ENCODE peak calls at places on chromosomes 11 and 22, in ten cellular contexts. E, R, H, A, L, K, P, V, C and I are unnamed samples. For H3K9me3, the result is how much of the 10 kb centered on the place peaks cover.

GRCh38 chr11:71086687-71087258 is 165.6 kb downstream of the SHANK2 start:
- DNase-seq in R (no peak), H (no peak), K (no peak), P (peak), A (no peak), E (peak), L (no peak), C (peak), V (no peak), I (no peak)

GRCh38 chr11:5368502-5369043 is 15.0 kb upstream of the OR51M1 start:
- DNase-seq in P (no peak), V (no peak), H (no peak), A (no peak), K (no peak), E (no peak), L (no peak), C (no peak), R (no peak), I (no peak)

GRCh38 chr11:73625690-73626318 is 20.6 kb upstream of the PLEKHB1 start:
- DNase-seq in V (peak), L (peak), K (peak), C (peak), A (peak), P (peak), H (peak), E (peak), R (peak), I (peak)

GRCh38 chr11:85893378-85893777 is 38.2 kb downstream of the CCDC83 start:
- DNase-seq in V (no peak), C (no peak), A (no peak), P (no peak), R (no peak), L (no peak), H (no peak), K (no peak), E (no peak), I (no peak)

GRCh38 chr11:69040581-69041260 is 8.0 kb upstream of the TPCN2 start:
- DNase-seq in H (no peak), R (no peak), C (peak), P (no peak), A (peak), L (peak), K (no peak), V (no peak), E (peak), I (no peak)

GRCh38 chr11:81869337-81870065 is 864.2 kb downstream of the FAM181B start:
- DNase-seq in P (peak), C (no peak), L (no peak), V (no peak), R (no peak), K (peak), H (peak), A (peak), E (peak), I (peak)

GRCh38 chr11:46049325-46049860 is 71.9 kb downstream of the PHF21A start:
- DNase-seq in A (no peak), V (no peak), P (no peak), E (no peak), L (no peak), K (no peak), R (no peak), H (no peak), C (no peak), I (no peak)

GRCh38 chr11:112270551-112271180 is 10.0 kb upstream of the PLET1 start:
- DNase-seq in A (no peak), R (no peak), E (no peak), P (peak), L (no peak), H (no peak), C (no peak), K (no peak), V (no peak), I (no peak)

GRCh38 chr11:60305906-60306619 is 21.0 kb upstream of the MS4A6E start:
- DNase-seq in H (no peak), L (no peak), C (no peak), A (no peak), P (no peak), K (no peak), E (peak), R (no peak), V (no peak), I (no peak)

GRCh38 chr11:78031629-78032028 is 8.6 kb upstream of the KCTD14 start:
- DNase-seq in C (no peak), V (no peak), H (no peak), K (no peak), E (no peak), R (no peak), P (no peak), A (no peak), L (no peak), I (no peak)

GRCh38 chr11:79129702-79130101 is 311.1 kb downstream of the TENM4 start:
- DNase-seq in C (no peak), E (no peak), V (no peak), A (no peak), H (no peak), R (no peak), L (no peak), P (no peak), K (no peak), I (no peak)

GRCh38 chr11:40125054-40125453 is 1334.4 kb downstream of the LRRC4C start:
- DNase-seq in A (peak), L (no peak), E (no peak), R (no peak), H (no peak), C (no peak), P (no peak), K (no peak), V (no peak), I (no peak)

GRCh38 chr11:61683961-61684869 is 4.0 kb downstream of the DAGLA start:
- DNase-seq in A (peak), C (peak), L (no peak), P (peak), R (no peak), V (no peak), E (peak), H (no peak), K (no peak), I (no peak)

GRCh38 chr11:1546536-1547466 is 25.3 kb downstream of the DUSP8 start:
- DNase-seq in K (peak), P (peak), L (no peak), R (peak), H (no peak), E (peak), C (peak), A (peak), V (no peak), I (peak)

GRCh38 chr11:124108158-124108557 is 7.1 kb upstream of the VWA5A start:
- DNase-seq in C (peak), L (no peak), E (peak), P (peak), K (no peak), H (no peak), A (peak), V (no peak), R (no peak), I (no peak)

GRCh38 chr11:86515297-86516094 is 140.8 kb downstream of the CCDC81 start:
- DNase-seq in E (peak), A (peak), P (no peak), K (no peak), L (peak), C (peak), V (no peak), H (no peak), R (no peak), I (no peak)

GRCh38 chr11:19187101-19187500 is 14.7 kb downstream of the CSRP3 start:
- DNase-seq in P (no peak), H (no peak), E (peak), V (no peak), C (peak), L (no peak), K (no peak), A (peak), R (no peak), I (no peak)

GRCh38 chr11:116073854-116074837 is 569.9 kb upstream of the CADM1 start:
- DNase-seq in L (no peak), R (peak), A (peak), E (peak), H (no peak), V (no peak), K (no peak), P (peak), C (no peak), I (no peak)

GRCh38 chr11:3021125-3021524 is 29.0 kb upstream of the NAP1L4 start:
- DNase-seq in A (peak), V (no peak), L (no peak), C (peak), R (no peak), K (peak), H (no peak), E (peak), P (peak), I (peak)

GRCh38 chr22:39710380-39711117 is 140.0 kb downstream of the CACNA1I start:
- DNase-seq in P (peak), A (peak), H (no peak), R (peak), L (no peak), K (no peak), E (peak), C (no peak), V (no peak), I (no peak)

GRCh38 chr11:17612221-17613188 is 65.4 kb downstream of the OTOG start:
- DNase-seq in L (no peak), C (no peak), P (no peak), K (no peak), H (no peak), A (no peak), R (no peak), E (no peak), V (peak), I (no peak)

GRCh38 chr11:9260182-9261146 is 4.7 kb downstream of the DENND5A start:
- DNase-seq in V (no peak), R (no peak), P (no peak), K (peak), L (no peak), E (no peak), C (no peak), H (peak), A (no peak), I (no peak)

GRCh38 chr11:131476266-131476665 is 105.9 kb downstream of the NTM start:
- DNase-seq in L (no peak), V (no peak), K (no peak), E (no peak), P (no peak), H (no peak), R (no peak), A (no peak), C (no peak), I (no peak)

GRCh38 chr22:36910461-36910860 is 3.0 kb upstream of the CSF2RB start:
- DNase-seq in E (no peak), R (no peak), A (peak), L (no peak), V (no peak), H (no peak), C (no peak), P (no peak), K (no peak), I (no peak)

GRCh38 chr11:91133361-91133760 is 910.5 kb upstream of the CHORDC1 start:
- DNase-seq in H (no peak), L (no peak), V (no peak), C (peak), P (no peak), K (no peak), R (no peak), E (no peak), A (peak), I (no peak)

GRCh38 chr22:22248878-22249277 is 4.3 kb downstream of the VPREB1 start:
- DNase-seq in H (no peak), P (no peak), K (no peak), L (no peak), A (no peak), E (no peak), R (no peak), C (no peak), V (no peak), I (no peak)

GRCh38 chr11:16040151-16040550 is 316.2 kb downstream of the SOX6 start:
- DNase-seq in V (no peak), P (no peak), A (no peak), R (no peak), C (no peak), L (no peak), K (no peak), E (no peak), H (no peak), I (no peak)

GRCh38 chr11:8375932-8376331 is 112.3 kb upstream of the LMO1 start:
- DNase-seq in R (no peak), L (no peak), E (no peak), V (no peak), H (peak), K (no peak), P (no peak), C (no peak), A (no peak), I (no peak)

GRCh38 chr11:95519912-95520311 is 269.7 kb downstream of the FAM76B start:
- DNase-seq in K (no peak), V (no peak), L (no peak), H (no peak), E (no peak), P (no peak), A (no peak), C (no peak), R (no peak), I (no peak)

GRCh38 chr22:26573026-26573662 is 16.8 kb downstream of the TPST2 start:
- DNase-seq in E (peak), C (peak), H (peak), L (no peak), P (no peak), A (peak), V (peak), K (peak), R (peak), I (no peak)

GRCh38 chr22:27866136-27867091 is 52.6 kb downstream of the PITPNB start:
- DNase-seq in A (peak), P (peak), H (no peak), K (peak), V (no peak), C (peak), L (peak), R (peak), E (peak), I (no peak)

GRCh38 chr11:69008774-69009440 is 4.1 kb downstream of the MRGPRF start:
- DNase-seq in L (peak), K (peak), H (peak), V (peak), C (peak), E (peak), R (peak), P (peak), A (peak), I (no peak)

GRCh38 chr11:10934293-10934850 is 76.5 kb upstream of the ZBED5 start:
- DNase-seq in V (no peak), C (no peak), R (no peak), A (no peak), L (no peak), P (peak), E (no peak), H (no peak), K (no peak), I (no peak)

GRCh38 chr11:10640308-10640707 is 53.2 kb downstream of the IRAG1 start:
- DNase-seq in R (no peak), L (no peak), C (no peak), V (no peak), A (no peak), E (no peak), P (no peak), K (no peak), H (no peak), I (no peak)

GRCh38 chr11:29231991-29232390 is 784.8 kb downstream of the KCNA4 start:
- DNase-seq in E (peak), L (peak), P (no peak), H (no peak), A (peak), C (peak), V (no peak), K (no peak), R (no peak), I (no peak)

GRCh38 chr11:26896716-26897115 is 97.2 kb upstream of the FIBIN start:
- DNase-seq in A (peak), E (no peak), H (no peak), C (no peak), V (no peak), K (no peak), P (no peak), L (no peak), R (no peak), I (no peak)

DNA sequence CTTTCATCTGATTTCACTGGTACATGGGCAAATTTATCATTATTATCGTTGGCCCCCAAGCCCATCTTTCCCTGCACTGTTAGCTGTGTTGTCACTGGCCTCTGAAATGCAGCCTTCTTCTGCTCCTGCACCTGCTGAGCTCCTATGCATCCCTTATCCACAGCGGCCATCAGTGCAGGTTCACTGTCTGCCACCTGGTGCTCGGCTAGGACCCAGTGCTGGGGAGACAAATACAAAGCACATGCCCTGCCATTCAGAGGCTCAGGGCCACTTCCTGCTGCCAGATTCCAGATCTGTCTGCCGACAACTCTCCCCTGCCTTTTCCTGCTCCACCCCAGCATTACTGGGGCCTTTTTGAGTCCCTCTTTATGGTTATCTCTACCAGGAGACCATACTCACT is 1205.4 kb downstream of the TBC1D22A start:
- DNase-seq in C (no peak), K (no peak), A (no peak), L (no peak), R (no peak), H (no peak), P (no peak), E (no peak), V (no peak), I (no peak)
- TF ChIP-seq CTCF in C (no peak), K (no peak), A (no peak), L (no peak), R (no peak), H (no peak), P (no peak), E (no peak), V (no peak), I (no peak)

DNA sequence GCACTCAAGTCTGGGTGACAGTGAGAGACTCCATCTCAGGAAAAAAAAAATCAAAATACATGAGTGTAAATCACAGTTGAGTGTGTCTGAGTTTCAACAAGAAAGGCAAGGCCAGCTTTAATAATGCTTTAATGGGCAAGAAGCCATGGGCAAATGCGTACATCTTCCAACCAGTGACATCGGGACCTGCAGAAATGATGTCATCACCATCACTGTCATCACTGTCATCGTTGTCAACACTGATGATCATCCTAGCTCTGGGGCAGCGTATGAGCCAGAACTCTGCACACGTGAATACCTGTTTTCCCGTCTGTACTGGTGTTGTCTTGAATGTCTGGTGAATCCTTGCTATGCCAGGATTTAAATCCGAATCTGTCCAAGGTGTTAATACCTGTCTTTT is 712.5 kb downstream of the BRD1 start:
- DNase-seq in H (no peak), R (no peak), P (no peak), L (no peak), V (no peak), E (no peak), A (no peak), K (no peak), C (no peak), I (no peak)
- H3K9me3 ChIP-seq in H (under half), R (under half), P (under half), L (half or more), V (under half), E (under half), A (under half), K (under half), C (half or more), I (under half)

GRCh38 chr11:121652982-121653381 is 200.2 kb upstream of the SORL1-AS1 start:
- DNase-seq in C (no peak), A (peak), E (peak), R (no peak), L (no peak), V (no peak), P (no peak), H (no peak), K (no peak), I (no peak)
- TF ChIP-seq CTCF in C (peak), A (peak), E (peak), R (peak), L (peak), V (no peak), P (peak), H (no peak), K (no peak), I (no peak)

GRCh38 chr22:47309476-47309875 is 547.0 kb downstream of the TBC1D22A start:
- DNase-seq in P (no peak), C (no peak), V (no peak), R (no peak), L (no peak), A (no peak), H (no peak), K (no peak), E (no peak), I (no peak)
- H3K9me3 ChIP-seq in P (under half), C (under half), V (under half), R (under half), L (under half), A (under half), H (under half), K (under half), E (under half), I (under half)